ENCODE peak calls at places on chromosomes 13 and 19, in five cellular contexts. R is cardiac muscle cell, Z is body of pancreas, H is psoas muscle, L is tibial artery. O is an unnamed sample.

GRCh38 chr19:4477034-4477801 is 5.1 kb downstream of the HDGFL2 start:
- DNase-seq in R (no peak), Z (no peak), H (no peak), L (no peak), O (no peak)

GRCh38 chr13:112441226-112441625 is 65.1 kb downstream of the SPACA7 start:
- DNase-seq in R (no peak), Z (no peak), H (peak; percentile 41), L (no peak), O (no peak)

GRCh38 chr19:47280183-47280797 is 5.6 kb downstream of the INAFM1 start:
- DNase-seq in R (no peak), Z (no peak), H (no peak), L (no peak), O (peak; percentile 36)

GRCh38 chr19:47032171-47032811 is 12.7 kb downstream of the NPAS1 start:
- DNase-seq in R (peak; percentile 63), Z (peak; percentile 72), H (no peak), L (no peak), O (no peak)

GRCh38 chr13:31377946-31378345 is 178.2 kb downstream of the B3GLCT start:
- DNase-seq in R (no peak), Z (no peak), H (no peak), L (no peak), O (no peak)

GRCh38 chr13:38575427-38575826 is 111.5 kb upstream of the FREM2 start:
- DNase-seq in R (no peak), Z (no peak), H (no peak), L (no peak), O (no peak)

GRCh38 chr13:48334534-48335127 is 31.1 kb downstream of the RB1 start:
- DNase-seq in R (peak; percentile 5), Z (no peak), H (no peak), L (no peak), O (no peak)

GRCh38 chr13:73578251-73578875 is 519.6 kb downstream of the KLF5 start:
- DNase-seq in R (no peak), Z (no peak), H (no peak), L (no peak), O (no peak)

GRCh38 chr19:4057913-4058695 is 8.6 kb downstream of the ZBTB7A start:
- DNase-seq in R (no peak), Z (peak; percentile 83), H (peak; percentile 97), L (peak; percentile 98), O (peak; percentile 92)

GRCh38 chr19:9586764-9587163 is 2.5 kb upstream of the ZNF121 start:
- DNase-seq in R (peak; percentile 75), Z (peak; percentile 57), H (no peak), L (no peak), O (peak; percentile 35)

GRCh38 chr19:13010038-13010991 is 15.0 kb downstream of the NFIX start:
- DNase-seq in R (no peak), Z (no peak), H (peak; percentile 80), L (peak; percentile 96), O (peak; percentile 64)

GRCh38 chr19:50167314-50167721 is 4.2 kb upstream of the IZUMO2 start:
- DNase-seq in R (no peak), Z (peak; percentile 70), H (no peak), L (no peak), O (no peak)

GRCh38 chr13:73421310-73421912 is 362.6 kb downstream of the KLF5 start:
- DNase-seq in R (no peak), Z (peak; percentile 90), H (no peak), L (no peak), O (no peak)

GRCh38 chr19:17210296-17210695 is 4.9 kb upstream of the USE1 start:
- DNase-seq in R (no peak), Z (no peak), H (no peak), L (no peak), O (no peak)

GRCh38 chr13:93320942-93321341 is 94.3 kb downstream of the GPC6 start:
- DNase-seq in R (no peak), Z (no peak), H (no peak), L (no peak), O (no peak)

GRCh38 chr13:40189885-40190655 is 476.4 kb downstream of the FOXO1 start:
- DNase-seq in R (no peak), Z (no peak), H (no peak), L (no peak), O (no peak)

GRCh38 chr19:29495091-29495490 is 30.7 kb upstream of the VSTM2B start:
- DNase-seq in R (no peak), Z (no peak), H (no peak), L (peak; percentile 24), O (no peak)

GRCh38 chr19:29687897-29688728 is 22.9 kb downstream of the PLEKHF1 start:
- DNase-seq in R (no peak), Z (no peak), H (peak; percentile 68), L (no peak), O (no peak)

GRCh38 chr13:34076943-34077703 is 259.2 kb downstream of the RFC3 start:
- DNase-seq in R (peak; percentile 10), Z (no peak), H (no peak), L (no peak), O (no peak)

GRCh38 chr19:3368441-3368795 is 2.0 kb downstream of the NFIC start:
- DNase-seq in R (no peak), Z (peak; percentile 21), H (peak; percentile 53), L (no peak), O (no peak)

GRCh38 chr19:52170863-52171320 is 529 bp downstream of the ZNF836 start:
- DNase-seq in R (peak; percentile 39), Z (peak; percentile 25), H (peak; percentile 64), L (peak; percentile 66), O (peak; percentile 29)

GRCh38 chr13:97856001-97856675 is 97.3 kb upstream of the IPO5 start:
- DNase-seq in R (peak; percentile 4), Z (peak; percentile 31), H (peak; percentile 80), L (peak; percentile 68), O (peak; percentile 70)

GRCh38 chr19:3508771-3509535 is 2.8 kb downstream of the FZR1 start:
- DNase-seq in R (no peak), Z (no peak), H (no peak), L (no peak), O (no peak)

GRCh38 chr13:105817498-105817897 is 718.0 kb downstream of the EFNB2 start:
- DNase-seq in R (no peak), Z (no peak), H (no peak), L (no peak), O (no peak)

GRCh38 chr13:97934590-97934989 is 18.9 kb upstream of the IPO5 start:
- DNase-seq in R (peak; percentile 8), Z (no peak), H (no peak), L (no peak), O (no peak)

GRCh38 chr13:41543664-41544300 is 86.4 kb downstream of the RGCC start:
- DNase-seq in R (no peak), Z (peak; percentile 35), H (no peak), L (no peak), O (no peak)

GRCh38 chr13:110882228-110882627 is 32.6 kb downstream of the ANKRD10 start:
- DNase-seq in R (no peak), Z (no peak), H (no peak), L (no peak), O (no peak)

GRCh38 chr19:11552666-11553372 is 6.2 kb downstream of the ELOF1 start:
- DNase-seq in R (no peak), Z (no peak), H (no peak), L (no peak), O (no peak)

GRCh38 chr19:6378498-6378897 is 2.8 kb upstream of the PSPN start:
- DNase-seq in R (no peak), Z (no peak), H (no peak), L (no peak), O (no peak)
- H3K36me3 ChIP-seq in R (peaks cover 29% of the 10 kb centered on the region), Z (peaks cover 17% of the 10 kb centered on the region), H (peaks cover 61% of the 10 kb centered on the region), L (peaks cover 46% of the 10 kb centered on the region), O (no peaks in the 10 kb centered on the region)

GRCh38 chr19:54379187-54379678 is 14.5 kb upstream of the LAIR1 start:
- DNase-seq in R (no peak), Z (no peak), H (no peak), L (no peak), O (no peak)
- H3K4me1 ChIP-seq in R (no peaks in the 10 kb centered on the region), Z (no peaks in the 10 kb centered on the region), H (no peaks in the 10 kb centered on the region), L (no peaks in the 10 kb centered on the region), O (no peaks in the 10 kb centered on the region)

GRCh38 chr13:90974249-90974954 is 373.1 kb upstream of the MIR17HG start:
- DNase-seq in R (no peak), Z (no peak), H (no peak), L (no peak), O (no peak)
- H3K4me3 ChIP-seq in R (no peak overlapping the region), Z (no peak overlapping the region), H (no peak overlapping the region), L (no peak overlapping the region), O (no peak overlapping the region)

GRCh38 chr19:41224632-41225031 is 5.6 kb downstream of the AXL start:
- DNase-seq in R (no peak), Z (no peak), H (no peak), L (no peak), O (no peak)
- H3K36me3 ChIP-seq in R (no peaks in the 10 kb centered on the region), Z (no peaks in the 10 kb centered on the region), H (no peaks in the 10 kb centered on the region), L (peaks cover 16% of the 10 kb centered on the region), O (no peaks in the 10 kb centered on the region)